ENCODE peak calls at places on chromosomes 5 and 9, in eight cellular contexts. G, O, U, P, I, K, E and Y are unnamed samples.

GRCh38 chr9:89000973-89001916 is 10.0 kb downstream of the S1PR3 start:
- DNase-seq in E (peak; percentile 98), O (peak; percentile 31), I (peak; percentile 74), U (peak; percentile 78), P (peak; percentile 87), G (peak; percentile 36), K (peak; percentile 78), Y (peak; percentile 74)

GRCh38 chr5:5617024-5617423 is 194.5 kb downstream of the ICE1 start:
- DNase-seq in P (no peak), U (no peak), I (no peak), K (no peak), G (no peak), O (no peak), E (no peak), Y (no peak)

GRCh38 chr9:16869961-16870605 is 387 bp downstream of the BNC2 start:
- DNase-seq in P (peak; percentile 52), K (peak; percentile 56), I (no peak), E (peak; percentile 54), O (no peak), G (no peak), U (peak; percentile 37), Y (no peak)

GRCh38 chr9:137027369-137028012 is 546 bp downstream of the ABCA2 start:
- DNase-seq in G (no peak), K (no peak), O (no peak), E (peak; percentile 48), I (peak; percentile 51), P (peak; percentile 36), U (peak; percentile 37), Y (no peak)

GRCh38 chr5:148267972-148268371 is 622 bp upstream of the SPINK13 start:
- DNase-seq in O (peak; percentile 46), U (peak; percentile 60), I (no peak), P (no peak), G (no peak), K (no peak), E (no peak), Y (no peak)

GRCh38 chr9:128084746-128085145 is 16.7 kb downstream of the SLC25A25 start:
- DNase-seq in K (peak; percentile 36), U (no peak), O (no peak), I (no peak), G (no peak), E (no peak), P (no peak), Y (no peak)

GRCh38 chr5:148796931-148797330 is 29.5 kb upstream of the ADRB2 start:
- DNase-seq in U (no peak), I (no peak), G (no peak), K (peak; percentile 76), O (no peak), E (no peak), P (no peak), Y (no peak)

GRCh38 chr9:33124716-33125378 is 42.3 kb downstream of the B4GALT1 start:
- DNase-seq in P (no peak), E (no peak), G (no peak), I (no peak), U (no peak), O (no peak), K (no peak), Y (no peak)

GRCh38 chr5:96881511-96882115 is 5.3 kb downstream of the ERAP2 start:
- DNase-seq in G (no peak), U (peak; percentile 65), O (peak; percentile 76), I (no peak), P (peak; percentile 41), K (peak; percentile 88), E (no peak), Y (no peak)

GRCh38 chr9:124771867-124772621 is 933 bp upstream of the NR6A1 start:
- DNase-seq in K (peak; percentile 80), P (peak; percentile 77), U (peak; percentile 78), O (peak; percentile 80), E (peak; percentile 90), I (peak; percentile 88), G (no peak), Y (peak; percentile 85)

GRCh38 chr5:36398137-36398536 is 96.4 kb upstream of the RANBP3L start:
- DNase-seq in K (peak; percentile 68), G (no peak), I (peak; percentile 48), O (no peak), E (peak; percentile 30), P (peak; percentile 48), U (peak; percentile 20), Y (no peak)

GRCh38 chr9:91346644-91347043 is 15.1 kb downstream of the AUH start:
- DNase-seq in I (no peak), O (no peak), G (no peak), P (no peak), K (no peak), E (peak; percentile 7), U (no peak), Y (no peak)

GRCh38 chr5:168153263-168153930 is 138.0 kb upstream of the WWC1 start:
- DNase-seq in O (no peak), G (no peak), U (no peak), P (no peak), K (no peak), I (no peak), E (no peak), Y (no peak)

GRCh38 chr5:57532513-57533497 is 50.2 kb upstream of the ACTBL2 start:
- DNase-seq in G (no peak), P (peak; percentile 54), O (peak; percentile 2), U (peak; percentile 30), K (peak; percentile 73), E (no peak), I (no peak), Y (no peak)

GRCh38 chr9:70491798-70492736 is 77.6 kb upstream of the KLF9 start:
- DNase-seq in K (peak; percentile 20), U (no peak), P (no peak), O (no peak), I (no peak), G (no peak), E (no peak), Y (no peak)

GRCh38 chr9:125659954-125660353 is 47.1 kb downstream of the MAPKAP1 start:
- DNase-seq in I (no peak), O (no peak), E (no peak), P (peak; percentile 91), K (peak; percentile 80), G (no peak), U (peak; percentile 31), Y (no peak)

GRCh38 chr5:89043676-89044075 is 160.7 kb upstream of the MEF2C start:
- DNase-seq in U (no peak), K (peak; percentile 69), I (no peak), G (no peak), P (no peak), O (no peak), E (no peak), Y (no peak)

GRCh38 chr5:122076669-122077450 is 1.2 kb downstream of the LOX start:
- DNase-seq in P (peak; percentile 83), E (peak; percentile 88), I (peak; percentile 91), G (no peak), O (peak; percentile 80), K (peak; percentile 80), U (peak; percentile 81), Y (peak; percentile 71)

GRCh38 chr5:38382898-38383297 is 124.5 kb downstream of the EGFLAM start:
- DNase-seq in P (peak; percentile 71), I (peak; percentile 83), K (peak; percentile 75), O (peak; percentile 48), U (peak; percentile 69), G (no peak), E (peak; percentile 94), Y (peak; percentile 72)

GRCh38 chr5:111511174-111512025 is 935 bp downstream of the STARD4 start:
- DNase-seq in I (no peak), G (no peak), O (peak; percentile 7), K (peak; percentile 40), E (peak; percentile 17), U (peak; percentile 16), P (peak; percentile 40), Y (no peak)

GRCh38 chr5:168578506-168579205 is 512 bp downstream of the PANK3 start:
- DNase-seq in I (no peak), G (no peak), O (peak; percentile 15), P (no peak), E (peak; percentile 67), U (no peak), K (no peak), Y (peak; percentile 54)

GRCh38 chr9:133199648-133200321 is 9.3 kb downstream of the OBP2B start:
- DNase-seq in K (no peak), E (peak; percentile 80), O (no peak), U (no peak), G (peak; percentile 33), I (no peak), P (no peak), Y (no peak)

GRCh38 chr5:149240354-149240998 is 31.2 kb upstream of the AFAP1L1 start:
- DNase-seq in E (no peak), P (no peak), K (no peak), G (peak; percentile 88), O (no peak), U (no peak), I (no peak), Y (no peak)

GRCh38 chr9:133584559-133585476 is 24.4 kb downstream of the FAM163B start:
- DNase-seq in O (no peak), K (no peak), G (no peak), I (no peak), E (peak; percentile 69), U (no peak), P (no peak), Y (no peak)